ENCODE peak calls at places on chromosomes 5 and 9, in ten cellular contexts. Q is HT1080; G is RKO; W is T1000; X is stimulated activated CD8-positive, alpha-beta memory T cell treated with anti-CD3 and anti-CD28 coated beads, Interleukin-15, amount 100 ng/mL, for 1 hour; O is AG09319; V is posterior cingulate gyrus; M is hypothalamus; S is SIG-M5; Y is left ventricle myocardium superior. T is an unnamed sample.

GRCh38 chr9:129102791-129103594 is 7.6 kb downstream of the CRAT start:
- DNase-seq in Q (peak; percentile 36), G (peak; percentile 78), W (no peak), X (no peak), O (no peak), V (peak; percentile 44), M (no peak), S (no peak), Y (peak; percentile 59), T (peak; percentile 20)

GRCh38 chr9:138020795-138021182 is 143.2 kb downstream of the CACNA1B start:
- DNase-seq in Q (no peak), G (no peak), W (no peak), X (no peak), O (no peak), V (no peak), M (no peak), S (no peak), Y (no peak), T (no peak)

GRCh38 chr9:106961623-106962022 is 98.7 kb downstream of the ZNF462 start:
- DNase-seq in Q (peak; percentile 35), G (no peak), W (no peak), X (no peak), O (no peak), V (no peak), M (no peak), S (no peak), Y (no peak), T (no peak)

GRCh38 chr5:74767579-74767913 is 497 bp downstream of the NSA2 start:
- DNase-seq in Q (no peak), G (peak; percentile 79), W (no peak), X (no peak), O (no peak), V (no peak), M (peak; percentile 26), S (no peak), Y (no peak), T (peak; percentile 13)

GRCh38 chr5:1330847-1331831 is 13.8 kb downstream of the CLPTM1L start:
- DNase-seq in Q (no peak), G (no peak), W (no peak), X (no peak), O (no peak), V (peak; percentile 7), M (no peak), S (no peak), Y (no peak), T (no peak)

GRCh38 chr9:35295369-35296036 is 133.7 kb downstream of the UNC13B start:
- DNase-seq in Q (no peak), G (no peak), W (no peak), X (no peak), O (no peak), V (no peak), M (no peak), S (no peak), Y (no peak), T (no peak)

GRCh38 chr5:148697177-148697820 is 43.0 kb upstream of the HTR4 start:
- DNase-seq in Q (peak; percentile 81), G (peak; percentile 48), W (no peak), X (no peak), O (no peak), V (no peak), M (no peak), S (no peak), Y (no peak), T (no peak)

GRCh38 chr5:95076395-95077165 is 208.3 kb downstream of the MCTP1 start:
- DNase-seq in Q (no peak), G (no peak), W (no peak), X (no peak), O (no peak), V (no peak), M (no peak), S (no peak), Y (no peak), T (no peak)

T was measured in amniotic stem cell.